ENCODE peak calls at places on chromosomes 6 and 20, in five cellular contexts. T, U, O, Z and X are unnamed samples.
A peak's percentile ranks its signal among the peaks of the same experiment; 100 is the strongest.

GRCh38 chr6:75852721-75853120 is 103.7 kb downstream of the MYO6 start:
- DNase-seq in U (no peak), Z (no peak), T (peak; percentile 2), O (no peak), X (no peak)

GRCh38 chr20:58308680-58309527 is 611 bp upstream of the RAB22A start:
- DNase-seq in U (peak; percentile 75), T (peak; percentile 81), Z (peak; percentile 48), O (peak; percentile 21), X (peak; percentile 94)

GRCh38 chr20:50122763-50123162 is 9.8 kb upstream of the UBE2V1 start:
- DNase-seq in T (no peak), U (no peak), O (no peak), Z (no peak), X (no peak)

GRCh38 chr6:35017461-35018183 is 123.5 kb downstream of the TCP11 start:
- DNase-seq in O (no peak), T (no peak), U (no peak), Z (peak; percentile 24), X (peak; percentile 45)

GRCh38 chr6:169240591-169241390 is 12.9 kb downstream of the THBS2 start:
- DNase-seq in Z (no peak), U (no peak), O (no peak), T (peak; percentile 35), X (peak; percentile 40)

GRCh38 chr6:56450882-56451739 is 191.6 kb downstream of the DST start:
- DNase-seq in Z (peak; percentile 15), T (peak; percentile 46), O (no peak), U (peak; percentile 18), X (no peak)

GRCh38 chr6:141460743-141461484 is 671.8 kb upstream of the GJE1 start:
- DNase-seq in Z (no peak), T (no peak), U (no peak), O (no peak), X (no peak)

GRCh38 chr6:107361568-107362270 is 97.6 kb downstream of the PDSS2 start:
- DNase-seq in O (no peak), T (peak; percentile 65), U (no peak), Z (no peak), X (peak; percentile 39)

GRCh38 chr20:62739581-62740285 is 31.1 kb downstream of the NTSR1 start:
- DNase-seq in O (no peak), Z (peak; percentile 67), T (peak; percentile 96), U (peak; percentile 66), X (peak; percentile 73)

GRCh38 chr20:41082306-41082705 is 53.7 kb downstream of the TOP1 start:
- DNase-seq in T (no peak), U (no peak), Z (no peak), O (no peak), X (no peak)